ENCODE peak calls at places on chromosome 16, in eight cellular contexts. One of them, this sample, is unnamed.

GRCh38 chr16:84928679-84929420 is 82.5 kb downstream of the ZDHHC7 start:
- DNase-seq in HFF-Myc: no peak
- DNase-seq in NB4: no peak
- DNase-seq in cardiac fibroblast: peak
- DNase-seq in AG04449: no peak
- DNase-seq in heart right ventricle: peak
- DNase-seq in lower leg skin: peak
- DNase-seq in ovary: peak
- DNase-seq in this sample: peak

GRCh38 chr16:21574372-21574771 is 25.0 kb upstream of the METTL9 start:
- DNase-seq in lower leg skin: no peak
- DNase-seq in ovary: no peak
- DNase-seq in NB4: no peak
- DNase-seq in cardiac fibroblast: no peak
- DNase-seq in AG04449: no peak
- DNase-seq in HFF-Myc: no peak
- DNase-seq in heart right ventricle: no peak
- DNase-seq in this sample: no peak

GRCh38 chr16:8469102-8469778 is 121.1 kb downstream of the TMEM114 start:
- DNase-seq in ovary: no peak
- DNase-seq in HFF-Myc: no peak
- DNase-seq in heart right ventricle: no peak
- DNase-seq in cardiac fibroblast: no peak
- DNase-seq in NB4: no peak
- DNase-seq in AG04449: no peak
- DNase-seq in lower leg skin: no peak
- DNase-seq in this sample: no peak

GRCh38 chr16:72811188-72811720 is 236.7 kb downstream of the ZFHX3 start:
- DNase-seq in lower leg skin: no peak
- DNase-seq in NB4: no peak
- DNase-seq in HFF-Myc: no peak
- DNase-seq in AG04449: no peak
- DNase-seq in cardiac fibroblast: no peak
- DNase-seq in heart right ventricle: no peak
- DNase-seq in ovary: no peak
- DNase-seq in this sample: no peak

GRCh38 chr16:7390974-7391373 is 58.3 kb downstream of the RBFOX1 start:
- DNase-seq in lower leg skin: no peak
- DNase-seq in heart right ventricle: no peak
- DNase-seq in ovary: no peak
- DNase-seq in NB4: no peak
- DNase-seq in AG04449: no peak
- DNase-seq in cardiac fibroblast: no peak
- DNase-seq in HFF-Myc: no peak
- DNase-seq in this sample: no peak

GRCh38 chr16:69563605-69564580 is 1.9 kb upstream of the NFAT5 start:
- DNase-seq in lower leg skin: no peak
- DNase-seq in heart right ventricle: no peak
- DNase-seq in HFF-Myc: no peak
- DNase-seq in ovary: no peak
- DNase-seq in cardiac fibroblast: peak
- DNase-seq in AG04449: no peak
- DNase-seq in NB4: peak
- DNase-seq in this sample: no peak

GRCh38 chr16:29809850-29810698 is 1.9 kb upstream of the PRRT2 start:
- DNase-seq in heart right ventricle: no peak
- DNase-seq in ovary: peak
- DNase-seq in lower leg skin: no peak
- DNase-seq in HFF-Myc: no peak
- DNase-seq in AG04449: no peak
- DNase-seq in NB4: peak
- DNase-seq in cardiac fibroblast: peak
- DNase-seq in this sample: peak

GRCh38 chr16:84983308-84983707 is 28.0 kb downstream of the ZDHHC7 start:
- DNase-seq in heart right ventricle: no peak
- DNase-seq in HFF-Myc: no peak
- DNase-seq in cardiac fibroblast: no peak
- DNase-seq in NB4: peak
- DNase-seq in lower leg skin: no peak
- DNase-seq in AG04449: no peak
- DNase-seq in ovary: no peak
- DNase-seq in this sample: no peak

GRCh38 chr16:69618307-69618706 is 52.5 kb downstream of the NFAT5 start:
- DNase-seq in AG04449: no peak
- DNase-seq in lower leg skin: no peak
- DNase-seq in ovary: no peak
- DNase-seq in cardiac fibroblast: peak
- DNase-seq in NB4: no peak
- DNase-seq in HFF-Myc: no peak
- DNase-seq in heart right ventricle: no peak
- DNase-seq in this sample: no peak

GRCh38 chr16:66357523-66357928 is 9.0 kb upstream of the CDH5 start:
- DNase-seq in HFF-Myc: peak
- DNase-seq in heart right ventricle: no peak
- DNase-seq in AG04449: peak
- DNase-seq in cardiac fibroblast: peak
- DNase-seq in NB4: peak
- DNase-seq in ovary: peak
- DNase-seq in lower leg skin: no peak
- DNase-seq in this sample: no peak

GRCh38 chr16:66264311-66265105 is 102.0 kb upstream of the CDH5 start:
- DNase-seq in NB4: no peak
- DNase-seq in lower leg skin: peak
- DNase-seq in heart right ventricle: no peak
- DNase-seq in ovary: no peak
- DNase-seq in cardiac fibroblast: no peak
- DNase-seq in AG04449: no peak
- DNase-seq in HFF-Myc: no peak
- DNase-seq in this sample: peak

GRCh38 chr16:74775255-74775654 is 635 bp upstream of the FA2H start:
- DNase-seq in NB4: no peak
- DNase-seq in HFF-Myc: no peak
- DNase-seq in cardiac fibroblast: no peak
- DNase-seq in AG04449: no peak
- DNase-seq in heart right ventricle: no peak
- DNase-seq in ovary: no peak
- DNase-seq in lower leg skin: no peak
- DNase-seq in this sample: no peak

GRCh38 chr16:11402051-11402744 is 56.9 kb downstream of the RMI2 start:
- DNase-seq in lower leg skin: no peak
- DNase-seq in cardiac fibroblast: no peak
- DNase-seq in AG04449: no peak
- DNase-seq in ovary: no peak
- DNase-seq in HFF-Myc: no peak
- DNase-seq in NB4: no peak
- DNase-seq in heart right ventricle: peak
- DNase-seq in this sample: no peak

GRCh38 chr16:54281535-54282201 is 4.9 kb downstream of the IRX3 start:
- DNase-seq in ovary: no peak
- DNase-seq in cardiac fibroblast: no peak
- DNase-seq in NB4: peak
- DNase-seq in AG04449: no peak
- DNase-seq in lower leg skin: peak
- DNase-seq in heart right ventricle: no peak
- DNase-seq in HFF-Myc: no peak
- DNase-seq in this sample: no peak

GRCh38 chr16:89077076-89077475 is 16.6 kb upstream of the ACSF3 start:
- DNase-seq in heart right ventricle: no peak
- DNase-seq in ovary: no peak
- DNase-seq in cardiac fibroblast: no peak
- DNase-seq in AG04449: no peak
- DNase-seq in lower leg skin: no peak
- DNase-seq in HFF-Myc: no peak
- DNase-seq in NB4: no peak
- DNase-seq in this sample: no peak
- TF ChIP-seq CTCF in heart right ventricle: no peak
- TF ChIP-seq CTCF in ovary: no peak
- TF ChIP-seq CTCF in cardiac fibroblast: no peak
- TF ChIP-seq CTCF in AG04449: no peak
- TF ChIP-seq CTCF in lower leg skin: no peak
- TF ChIP-seq CTCF in HFF-Myc: no peak
- TF ChIP-seq CTCF in NB4: no peak
- TF ChIP-seq CTCF in this sample: no peak

GRCh38 chr16:17013067-17013466 is 457.7 kb downstream of the XYLT1 start:
- DNase-seq in AG04449: no peak
- DNase-seq in heart right ventricle: no peak
- DNase-seq in HFF-Myc: no peak
- DNase-seq in ovary: no peak
- DNase-seq in cardiac fibroblast: no peak
- DNase-seq in NB4: no peak
- DNase-seq in lower leg skin: no peak
- DNase-seq in this sample: no peak

GRCh38 chr16:17014484-17015121 is 456.2 kb downstream of the XYLT1 start:
- DNase-seq in lower leg skin: no peak
- DNase-seq in AG04449: no peak
- DNase-seq in cardiac fibroblast: no peak
- DNase-seq in heart right ventricle: no peak
- DNase-seq in HFF-Myc: no peak
- DNase-seq in ovary: no peak
- DNase-seq in NB4: no peak
- DNase-seq in this sample: no peak

GRCh38 chr16:17017442-17017841 is 453.3 kb downstream of the XYLT1 start:
- DNase-seq in heart right ventricle: no peak
- DNase-seq in NB4: no peak
- DNase-seq in HFF-Myc: no peak
- DNase-seq in cardiac fibroblast: no peak
- DNase-seq in AG04449: no peak
- DNase-seq in lower leg skin: no peak
- DNase-seq in ovary: no peak
- DNase-seq in this sample: no peak

GRCh38 chr16:17015702-17016101 is 455.1 kb downstream of the XYLT1 start:
- DNase-seq in NB4: no peak
- DNase-seq in heart right ventricle: no peak
- DNase-seq in AG04449: no peak
- DNase-seq in lower leg skin: no peak
- DNase-seq in cardiac fibroblast: no peak
- DNase-seq in HFF-Myc: no peak
- DNase-seq in ovary: no peak
- DNase-seq in this sample: no peak

DNA sequence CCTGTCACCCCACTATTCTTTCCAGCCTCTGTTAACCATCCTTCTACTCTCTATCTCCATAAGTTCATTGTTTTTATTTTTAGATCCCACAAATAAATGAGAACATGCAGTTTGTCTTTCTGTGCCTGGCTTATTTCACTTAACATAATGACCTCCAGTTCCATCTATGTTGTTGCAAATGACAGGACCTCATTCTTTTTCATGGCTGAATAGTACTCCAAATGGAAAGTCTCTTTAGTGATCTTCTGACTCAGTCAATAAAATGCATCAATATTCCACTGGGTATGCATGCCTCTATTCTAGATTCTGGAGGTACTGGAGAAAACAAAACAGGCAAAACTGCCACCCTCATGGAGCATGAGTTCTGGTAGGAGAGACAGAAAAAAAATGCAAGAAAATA is 459.0 kb downstream of the XYLT1 start:
- DNase-seq in heart right ventricle: no peak
- DNase-seq in ovary: no peak
- DNase-seq in NB4: no peak
- DNase-seq in cardiac fibroblast: no peak
- DNase-seq in AG04449: no peak
- DNase-seq in lower leg skin: no peak
- DNase-seq in HFF-Myc: no peak
- DNase-seq in this sample: no peak
- H3K4me3 ChIP-seq in heart right ventricle: no peak
- H3K4me3 ChIP-seq in ovary: no peak
- H3K4me3 ChIP-seq in NB4: no peak
- H3K4me3 ChIP-seq in cardiac fibroblast: no peak
- H3K4me3 ChIP-seq in AG04449: no peak
- H3K4me3 ChIP-seq in lower leg skin: no peak
- H3K4me3 ChIP-seq in HFF-Myc: no peak
- H3K4me3 ChIP-seq in this sample: no peak

GRCh38 chr16:86462334-86463084 is 47.8 kb upstream of the FOXF1 start:
- DNase-seq in heart right ventricle: no peak
- DNase-seq in cardiac fibroblast: no peak
- DNase-seq in ovary: no peak
- DNase-seq in lower leg skin: no peak
- DNase-seq in HFF-Myc: no peak
- DNase-seq in AG04449: no peak
- DNase-seq in NB4: no peak
- DNase-seq in this sample: no peak
- TF ChIP-seq CTCF in heart right ventricle: no peak
- TF ChIP-seq CTCF in cardiac fibroblast: no peak
- TF ChIP-seq CTCF in ovary: no peak
- TF ChIP-seq CTCF in lower leg skin: no peak
- TF ChIP-seq CTCF in HFF-Myc: no peak
- TF ChIP-seq CTCF in AG04449: no peak
- TF ChIP-seq CTCF in NB4: no peak
- TF ChIP-seq CTCF in this sample: no peak

GRCh38 chr16:675884-676564 is 553 bp downstream of the RHBDL1 start:
- DNase-seq in NB4: no peak
- DNase-seq in ovary: no peak
- DNase-seq in heart right ventricle: no peak
- DNase-seq in AG04449: no peak
- DNase-seq in HFF-Myc: no peak
- DNase-seq in cardiac fibroblast: no peak
- DNase-seq in lower leg skin: no peak
- DNase-seq in this sample: no peak

GRCh38 chr16:677306-678190 is 2.1 kb downstream of the RHBDL1 start:
- DNase-seq in NB4: no peak
- DNase-seq in ovary: no peak
- DNase-seq in cardiac fibroblast: no peak
- DNase-seq in HFF-Myc: no peak
- DNase-seq in heart right ventricle: no peak
- DNase-seq in lower leg skin: no peak
- DNase-seq in AG04449: no peak
- DNase-seq in this sample: no peak

GRCh38 chr16:678209-678857 is 1.9 kb upstream of the STUB1 start:
- DNase-seq in cardiac fibroblast: no peak
- DNase-seq in NB4: no peak
- DNase-seq in heart right ventricle: no peak
- DNase-seq in lower leg skin: no peak
- DNase-seq in AG04449: no peak
- DNase-seq in ovary: peak
- DNase-seq in HFF-Myc: no peak
- DNase-seq in this sample: no peak

GRCh38 chr16:674968-675883 is at the start of gene RHBDL1:
- DNase-seq in NB4: peak
- DNase-seq in cardiac fibroblast: peak
- DNase-seq in HFF-Myc: no peak
- DNase-seq in lower leg skin: no peak
- DNase-seq in heart right ventricle: peak
- DNase-seq in AG04449: no peak
- DNase-seq in ovary: no peak
- DNase-seq in this sample: no peak

DNA sequence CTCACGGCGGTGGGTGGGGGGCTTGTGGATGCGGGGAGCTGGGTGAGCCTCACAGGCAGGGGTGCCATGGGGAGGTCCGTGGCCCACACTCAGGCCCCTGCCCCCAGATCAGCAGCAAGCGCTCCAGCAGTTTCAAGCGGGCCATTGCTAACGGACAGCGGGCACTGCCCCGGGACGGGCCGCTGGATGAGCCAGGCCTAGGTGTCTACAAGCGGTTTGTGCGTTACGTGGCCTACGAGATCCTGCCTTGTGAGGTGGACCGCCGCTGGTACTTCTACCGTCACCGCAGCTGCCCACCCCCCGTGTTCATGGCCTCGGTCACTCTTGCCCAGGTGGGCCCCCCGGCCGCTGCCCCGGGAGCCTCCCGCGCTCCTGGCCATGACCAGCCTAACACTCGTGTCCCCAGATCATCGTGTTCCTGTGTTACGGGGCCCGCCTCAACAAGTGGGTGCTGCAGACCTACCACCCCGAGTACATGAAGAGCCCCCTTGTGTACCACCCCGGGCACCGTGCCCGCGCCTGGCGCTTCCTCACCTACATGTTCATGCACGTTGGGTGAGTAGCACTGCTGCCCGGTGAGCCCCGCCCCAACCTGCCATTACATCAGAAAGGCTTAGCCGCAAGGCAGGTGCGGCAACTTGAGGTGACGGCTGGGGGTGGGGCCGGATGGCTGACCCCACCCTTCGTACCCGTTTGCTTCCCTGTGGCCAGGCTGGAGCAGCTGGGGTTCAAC is 1.3 kb downstream of the RHBDL1 start:
- DNase-seq in cardiac fibroblast: no peak
- DNase-seq in HFF-Myc: no peak
- DNase-seq in NB4: no peak
- DNase-seq in heart right ventricle: no peak
- DNase-seq in lower leg skin: peak
- DNase-seq in ovary: no peak
- DNase-seq in AG04449: no peak
- DNase-seq in this sample: no peak
- H3K4me3 ChIP-seq in cardiac fibroblast: no peak
- H3K4me3 ChIP-seq in HFF-Myc: no peak
- H3K4me3 ChIP-seq in NB4: no peak
- H3K4me3 ChIP-seq in heart right ventricle: no peak
- H3K4me3 ChIP-seq in lower leg skin: no peak
- H3K4me3 ChIP-seq in ovary: no peak
- H3K4me3 ChIP-seq in AG04449: no peak
- H3K4me3 ChIP-seq in this sample: no peak